ENCODE peak calls at places on chromosomes 1 and 21, in ten cellular contexts. E is OCI-LY7, H is uterus, Z is cardiac muscle cell, P is foreskin fibroblast, Y is AG09319, D is A549, F is glutamatergic neuron, S is cardiac fibroblast, G is MCF 10A. O is an unnamed sample.

GRCh38 chr1:14924012-14924452 is 229.5 kb upstream of the TMEM51 start:
- DNase-seq in E (peak; percentile 60), H (peak; percentile 54), Z (peak; percentile 81), P (peak; percentile 58), Y (peak; percentile 60), D (peak; percentile 70), F (peak; percentile 39), S (peak; percentile 30), G (peak; percentile 42), O (no peak)

GRCh38 chr1:198086051-198086745 is 70.6 kb upstream of the NEK7 start:
- DNase-seq in E (no peak), H (no peak), Z (no peak), P (no peak), Y (no peak), D (no peak), F (no peak), S (no peak), G (no peak), O (no peak)

GRCh38 chr1:59767119-59767518 is 47.6 kb upstream of the HOOK1 start:
- DNase-seq in E (no peak), H (no peak), Z (no peak), P (no peak), Y (no peak), D (no peak), F (no peak), S (peak; percentile 28), G (no peak), O (no peak)

GRCh38 chr1:54887665-54888071 is 673 bp upstream of the DHCR24 start:
- DNase-seq in E (peak; percentile 15), H (no peak), Z (no peak), P (no peak), Y (no peak), D (no peak), F (peak; percentile 23), S (no peak), G (peak; percentile 70), O (no peak)

GRCh38 chr1:199083680-199084079 is 444.8 kb downstream of the PTPRC start:
- DNase-seq in E (no peak), H (no peak), Z (no peak), P (peak; percentile 23), Y (no peak), D (no peak), F (no peak), S (peak; percentile 69), G (no peak), O (no peak)

GRCh38 chr1:94622757-94623156 is 81.2 kb upstream of the F3 start:
- DNase-seq in E (no peak), H (no peak), Z (peak; percentile 5), P (peak; percentile 22), Y (no peak), D (no peak), F (no peak), S (peak; percentile 72), G (peak; percentile 81), O (no peak)

GRCh38 chr1:74812180-74812541 is 79.2 kb downstream of the TYW3 start:
- DNase-seq in E (no peak), H (no peak), Z (no peak), P (no peak), Y (no peak), D (no peak), F (no peak), S (no peak), G (no peak), O (peak; percentile 38)

GRCh38 chr1:93296555-93297154 is 49.1 kb upstream of the DR1 start:
- DNase-seq in E (no peak), H (no peak), Z (no peak), P (no peak), Y (no peak), D (no peak), F (no peak), S (no peak), G (no peak), O (no peak)

DNA sequence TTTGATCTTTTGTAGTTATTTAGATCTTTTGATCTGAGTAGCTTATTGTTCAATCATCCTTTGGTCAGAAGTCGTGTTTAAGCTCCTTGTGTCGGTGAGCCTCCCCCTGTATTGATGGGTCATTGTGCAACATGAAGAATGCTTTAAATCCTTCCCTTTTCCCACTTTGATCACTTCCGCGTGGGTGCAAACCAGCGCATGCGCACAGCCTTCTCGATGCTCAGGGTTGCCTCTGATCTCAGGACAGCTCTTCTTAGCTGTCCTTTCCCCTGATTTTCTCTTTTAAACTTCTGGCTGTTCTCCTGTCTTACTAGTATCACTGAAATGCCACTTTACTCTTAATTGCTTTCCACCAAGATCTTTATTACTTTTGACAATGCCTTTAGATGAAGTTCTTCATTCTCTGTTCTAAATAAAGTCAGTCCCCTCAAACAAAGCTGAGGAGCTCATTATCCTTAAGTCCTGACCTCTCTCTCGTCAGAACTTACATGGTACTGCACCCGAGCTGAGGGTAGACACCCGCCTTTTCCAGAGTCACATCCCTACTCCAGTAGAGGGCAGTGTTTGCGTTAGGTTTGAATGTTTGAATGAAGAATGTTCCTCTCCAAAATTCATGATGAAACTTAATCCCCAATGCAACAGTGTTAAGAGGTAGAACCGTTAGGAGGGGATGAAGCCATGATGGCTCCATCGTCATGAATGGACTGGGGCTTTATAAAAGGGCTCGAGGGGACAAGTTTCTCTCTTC is 547.9 kb upstream of the TMPRSS15 start:
- DNase-seq in E (peak; percentile 14), H (no peak), Z (peak; percentile 82), P (no peak), Y (no peak), D (no peak), F (peak; percentile 29), S (no peak), G (peak; percentile 79), O (no peak)
- TF ChIP-seq CTCF in E (peak; percentile 69), H (no peak), Z (no peak), P (no peak), Y (no peak), D (no peak), F (peak; percentile 79), S (no peak), G (peak; percentile 38), O (no peak)

GRCh38 chr1:203325004-203325417 is 19.7 kb downstream of the BTG2 start:
- DNase-seq in E (peak; percentile 94), H (no peak), Z (no peak), P (no peak), Y (no peak), D (no peak), F (peak; percentile 72), S (no peak), G (no peak), O (peak; percentile 88)

GRCh38 chr1:203328714-203329122 is 22.2 kb downstream of the FMOD start:
- DNase-seq in E (peak; percentile 75), H (no peak), Z (peak; percentile 54), P (no peak), Y (no peak), D (no peak), F (no peak), S (no peak), G (no peak), O (no peak)

GRCh38 chr1:203325418-203326091 is 20.2 kb downstream of the BTG2 start:
- DNase-seq in E (peak; percentile 83), H (no peak), Z (no peak), P (no peak), Y (no peak), D (no peak), F (peak; percentile 27), S (no peak), G (no peak), O (no peak)

GRCh38 chr1:203326830-203327683 is 21.7 kb downstream of the BTG2 start:
- DNase-seq in E (peak; percentile 96), H (peak; percentile 93), Z (peak; percentile 95), P (peak; percentile 77), Y (peak; percentile 49), D (peak; percentile 95), F (peak; percentile 97), S (peak; percentile 86), G (peak; percentile 97), O (peak; percentile 87)

DNA sequence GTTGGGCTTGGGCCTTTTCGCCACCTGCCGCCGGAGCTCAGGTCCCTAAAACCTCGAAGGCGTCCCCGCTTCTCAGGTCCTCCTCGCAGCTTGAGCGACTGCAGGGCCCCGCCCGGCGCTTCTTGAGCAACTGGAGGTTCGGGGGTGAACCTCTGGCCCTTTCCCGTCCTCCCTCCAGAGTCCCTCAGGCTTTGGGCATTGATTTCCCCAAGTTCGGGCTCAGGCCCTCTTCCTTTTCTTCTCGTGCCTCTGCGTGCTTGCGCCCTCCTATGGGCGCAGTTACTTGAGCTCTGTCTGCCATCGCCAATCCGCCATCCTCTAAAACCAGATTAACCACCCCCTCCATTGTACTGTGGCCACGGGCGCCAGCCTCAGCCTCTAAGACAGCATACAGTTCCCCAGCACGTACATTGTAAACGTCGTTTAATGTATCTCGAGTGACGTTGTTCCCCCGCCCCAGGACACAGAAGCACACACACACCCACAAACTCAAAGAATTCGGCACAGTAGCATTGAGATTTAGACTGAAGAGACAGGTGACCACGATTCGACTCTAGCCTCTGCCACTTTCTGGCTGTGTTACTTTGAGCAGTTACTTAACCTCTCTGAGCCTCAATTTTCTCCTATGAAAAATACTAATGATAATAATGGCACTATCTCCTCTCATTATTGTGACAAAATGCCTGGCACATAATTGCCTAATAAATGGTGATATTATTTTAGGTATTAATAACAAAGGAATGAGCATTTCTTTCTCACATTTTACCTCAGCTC is 22.6 kb downstream of the BTG2 start:
- DNase-seq in E (no peak), H (no peak), Z (peak; percentile 50), P (peak; percentile 41), Y (no peak), D (peak; percentile 82), F (peak; percentile 47), S (peak; percentile 58), G (peak; percentile 82), O (no peak)
- TF ChIP-seq CTCF in E (peak; percentile 81), H (peak; percentile 64), Z (peak; percentile 54), P (peak; percentile 39), Y (peak; percentile 46), D (peak; percentile 56), F (no peak), S (peak; percentile 37), G (peak; percentile 62), O (peak; percentile 45)

GRCh38 chr1:21537511-21537931 is 28.3 kb downstream of the ALPL start:
- DNase-seq in E (no peak), H (no peak), Z (no peak), P (no peak), Y (no peak), D (no peak), F (no peak), S (no peak), G (no peak), O (no peak)

GRCh38 chr1:21541330-21541729 is 32.1 kb downstream of the ALPL start:
- DNase-seq in E (no peak), H (no peak), Z (no peak), P (no peak), Y (no peak), D (no peak), F (no peak), S (no peak), G (no peak), O (no peak)

GRCh38 chr1:21537932-21538630 is 28.9 kb downstream of the ALPL start:
- DNase-seq in E (no peak), H (peak; percentile 28), Z (peak; percentile 23), P (no peak), Y (no peak), D (no peak), F (peak; percentile 62), S (peak; percentile 38), G (no peak), O (no peak)

GRCh38 chr1:21541835-21542234 is 32.6 kb downstream of the ALPL start:
- DNase-seq in E (no peak), H (no peak), Z (no peak), P (peak; percentile 30), Y (no peak), D (no peak), F (no peak), S (peak; percentile 63), G (no peak), O (no peak)

GRCh38 chr1:21539933-21540332 is 30.7 kb downstream of the ALPL start:
- DNase-seq in E (no peak), H (no peak), Z (no peak), P (no peak), Y (no peak), D (peak; percentile 44), F (peak; percentile 66), S (no peak), G (peak; percentile 43), O (no peak)
- TF ChIP-seq CTCF in E (peak; percentile 51), H (no peak), Z (peak; percentile 19), P (peak; percentile 17), Y (peak; percentile 5), D (no peak), F (peak; percentile 39), S (peak; percentile 36), G (no peak), O (peak; percentile 17)

GRCh38 chr1:231338270-231339128 is at the start of gene SPRTN:
- DNase-seq in E (peak; percentile 24), H (no peak), Z (peak; percentile 93), P (no peak), Y (no peak), D (peak; percentile 96), F (peak; percentile 64), S (peak; percentile 22), G (peak; percentile 44), O (no peak)

GRCh38 chr1:231335663-231336602 is 1.7 kb downstream of the EXOC8 start:
- DNase-seq in E (peak; percentile 14), H (no peak), Z (no peak), P (no peak), Y (no peak), D (no peak), F (no peak), S (no peak), G (no peak), O (no peak)

GRCh38 chr1:231337043-231337471 is 595 bp downstream of the EXOC8 start:
- DNase-seq in E (no peak), H (no peak), Z (no peak), P (no peak), Y (peak; percentile 3), D (no peak), F (peak; percentile 71), S (no peak), G (no peak), O (no peak)

GRCh38 chr1:231334952-231335351 is 2.7 kb downstream of the EXOC8 start:
- DNase-seq in E (no peak), H (no peak), Z (no peak), P (no peak), Y (no peak), D (no peak), F (no peak), S (no peak), G (no peak), O (no peak)

DNA sequence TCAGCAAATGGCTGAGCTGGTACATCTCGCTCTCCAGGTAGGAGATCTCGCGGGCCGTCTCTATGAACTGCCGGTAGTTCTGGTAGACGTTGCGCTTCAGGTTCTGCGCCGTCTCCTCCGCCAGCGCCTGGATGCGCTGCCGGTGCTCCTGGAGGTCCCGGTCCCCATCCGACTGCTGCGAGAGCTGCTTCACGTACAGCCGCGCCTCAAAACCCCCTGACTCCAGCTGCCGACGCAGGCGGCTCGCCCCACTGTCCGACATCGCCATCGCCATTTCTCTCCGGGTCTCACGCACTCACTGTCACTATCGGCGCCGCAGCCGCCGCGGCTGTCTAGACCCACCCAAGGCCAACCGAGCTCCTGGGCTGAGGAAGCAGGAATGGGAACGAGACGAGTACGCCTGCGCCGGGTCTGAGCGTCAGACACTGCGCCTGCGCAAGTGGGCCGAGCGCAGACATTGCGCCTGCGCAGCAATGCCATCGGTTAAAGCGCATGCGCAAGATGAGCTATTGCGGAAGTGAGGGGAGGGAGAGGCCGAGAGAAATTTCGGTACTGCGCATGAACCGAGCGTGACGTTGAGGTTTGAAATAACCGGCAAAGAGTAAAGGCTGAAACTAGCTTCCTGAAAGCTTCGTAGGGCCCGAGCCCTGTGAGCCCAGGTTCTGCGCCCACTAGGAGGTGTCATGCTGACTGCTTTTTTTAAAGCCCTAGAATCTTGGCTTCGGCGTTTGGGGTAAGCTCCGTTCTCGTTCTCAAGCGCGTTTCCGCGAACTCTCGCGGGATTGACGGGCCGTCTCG is at the start of gene EXOC8:
- DNase-seq in E (peak; percentile 97), H (peak; percentile 95), Z (peak; percentile 97), P (peak; percentile 92), Y (peak; percentile 92), D (peak; percentile 97), F (peak; percentile 96), S (peak; percentile 98), G (peak; percentile 100), O (peak; percentile 90)
- TF ChIP-seq CTCF in E (peak; percentile 21), H (no peak), Z (peak; percentile 4), P (no peak), Y (no peak), D (no peak), F (no peak), S (no peak), G (peak; percentile 18), O (peak; percentile 23)

O was measured in GM12864.